ENCODE peak calls at places on chromosomes 2 and 18, in ten cellular contexts. S is naive thymus-derived CD8-positive, alpha-beta T cell; C is transverse colon; H is kidney epithelial cell; I is tibial nerve; Q is GM13976; R is EL; O is chondrocyte; Z is left ventricle myocardium superior; T is NCI-H146. M is an unnamed sample.

GRCh38 chr2:234863043-234863934 is 88.5 kb upstream of the SH3BP4 start:
- DNase-seq in S (no peak), C (peak), H (no peak), I (peak), Q (no peak), R (peak), O (no peak), Z (peak), T (no peak), M (peak)

GRCh38 chr18:3604626-3605408 is 154.8 kb downstream of the TGIF1 start:
- DNase-seq in S (no peak), C (no peak), H (peak), I (no peak), Q (peak), R (peak), O (no peak), Z (no peak), T (no peak), M (no peak)

GRCh38 chr2:6780765-6781274 is 84.9 kb downstream of the CMPK2 start:
- DNase-seq in S (no peak), C (peak), H (peak), I (peak), Q (no peak), R (peak), O (no peak), Z (peak), T (peak), M (no peak)

GRCh38 chr2:240629419-240629967 is 4.2 kb downstream of the GPR35 start:
- DNase-seq in S (no peak), C (peak), H (no peak), I (no peak), Q (no peak), R (no peak), O (peak), Z (no peak), T (no peak), M (no peak)

GRCh38 chr2:196808281-196808680 is 874 bp downstream of the C2orf66 start:
- DNase-seq in S (no peak), C (no peak), H (no peak), I (no peak), Q (no peak), R (no peak), O (no peak), Z (no peak), T (no peak), M (no peak)

GRCh38 chr2:239316562-239317465 is 84.0 kb downstream of the HDAC4 start:
- DNase-seq in S (no peak), C (no peak), H (no peak), I (peak), Q (no peak), R (no peak), O (peak), Z (peak), T (no peak), M (no peak)

GRCh38 chr2:180690611-180691010 is 289.8 kb upstream of the UBE2E3 start:
- DNase-seq in S (no peak), C (no peak), H (no peak), I (no peak), Q (no peak), R (peak), O (no peak), Z (no peak), T (no peak), M (no peak)

GRCh38 chr18:68399721-68400120 is 315.2 kb downstream of the TMX3 start:
- DNase-seq in S (no peak), C (no peak), H (no peak), I (no peak), Q (no peak), R (no peak), O (no peak), Z (no peak), T (no peak), M (no peak)

GRCh38 chr2:101190753-101191516 is 39.8 kb upstream of the TBC1D8 start:
- DNase-seq in S (no peak), C (no peak), H (no peak), I (no peak), Q (no peak), R (no peak), O (no peak), Z (no peak), T (peak), M (no peak)

GRCh38 chr18:63085611-63086010 is 234.0 kb downstream of the BCL2 start:
- DNase-seq in S (no peak), C (no peak), H (no peak), I (no peak), Q (no peak), R (no peak), O (no peak), Z (no peak), T (no peak), M (no peak)

GRCh38 chr2:119721462-119721861 is 38.3 kb upstream of the PTPN4 start:
- DNase-seq in S (no peak), C (no peak), H (no peak), I (no peak), Q (no peak), R (no peak), O (no peak), Z (peak), T (no peak), M (no peak)

GRCh38 chr2:215880970-215881369 is 132.4 kb downstream of the MREG start:
- DNase-seq in S (no peak), C (no peak), H (no peak), I (no peak), Q (peak), R (no peak), O (no peak), Z (no peak), T (peak), M (no peak)

GRCh38 chr2:54850171-54851122 is 127.0 kb downstream of the EML6 start:
- DNase-seq in S (no peak), C (no peak), H (no peak), I (no peak), Q (no peak), R (no peak), O (no peak), Z (no peak), T (no peak), M (no peak)

GRCh38 chr2:42141687-42142475 is 27.3 kb upstream of the EML4 start:
- DNase-seq in S (no peak), C (peak), H (no peak), I (peak), Q (no peak), R (peak), O (no peak), Z (peak), T (peak), M (no peak)

GRCh38 chr2:46954951-46955571 is 39.5 kb upstream of the MCFD2 start:
- DNase-seq in S (no peak), C (peak), H (peak), I (peak), Q (no peak), R (peak), O (no peak), Z (peak), T (no peak), M (peak)

GRCh38 chr2:10387033-10387432 is 61.1 kb downstream of the ODC1 start:
- DNase-seq in S (no peak), C (no peak), H (no peak), I (no peak), Q (no peak), R (no peak), O (no peak), Z (no peak), T (no peak), M (no peak)

GRCh38 chr2:9770308-9771100 is 72.8 kb upstream of the TAF1B start:
- DNase-seq in S (no peak), C (peak), H (no peak), I (peak), Q (peak), R (peak), O (no peak), Z (peak), T (peak), M (peak)

GRCh38 chr18:48917579-48918101 is 33.1 kb downstream of the SMAD7 start:
- DNase-seq in S (no peak), C (no peak), H (no peak), I (no peak), Q (no peak), R (no peak), O (peak), Z (no peak), T (no peak), M (no peak)

GRCh38 chr2:75553961-75554539 is 6.7 kb downstream of the EVA1A start:
- DNase-seq in S (no peak), C (no peak), H (no peak), I (no peak), Q (no peak), R (no peak), O (no peak), Z (no peak), T (no peak), M (no peak)

GRCh38 chr2:14189929-14190328 is 442.6 kb upstream of the LRATD1 start:
- DNase-seq in S (no peak), C (no peak), H (no peak), I (no peak), Q (no peak), R (peak), O (no peak), Z (no peak), T (no peak), M (no peak)

GRCh38 chr18:13437034-13437433 is 218.5 kb downstream of the LDLRAD4 start:
- DNase-seq in S (no peak), C (no peak), H (no peak), I (no peak), Q (no peak), R (no peak), O (no peak), Z (no peak), T (no peak), M (no peak)

GRCh38 chr2:17976871-17977746 is 98.6 kb downstream of the KCNS3 start:
- DNase-seq in S (no peak), C (peak), H (peak), I (peak), Q (no peak), R (peak), O (no peak), Z (no peak), T (no peak), M (no peak)

GRCh38 chr2:45069711-45070664 is 60.7 kb upstream of the SIX2 start:
- DNase-seq in S (no peak), C (no peak), H (no peak), I (no peak), Q (no peak), R (no peak), O (no peak), Z (no peak), T (peak), M (no peak)

GRCh38 chr2:217801115-217801531 is 201.7 kb downstream of the TNS1 start:
- DNase-seq in S (no peak), C (no peak), H (no peak), I (no peak), Q (no peak), R (no peak), O (no peak), Z (no peak), T (no peak), M (peak)

M was measured in breast epithelium.